ENCODE peak calls at places on chromosomes 11 and 22, in five cellular contexts. One of them, this sample, is unnamed.

GRCh38 chr11:68231598-68231997 is 18.5 kb upstream of the KMT5B start:
- DNase-seq in stimulated activated CD4-positive, alpha-beta T cell treated with anti-CD3 and anti-CD28 coated beads, Interleukin-4, amount 100 ng/mL, for 48 hours: no peak
- DNase-seq in astrocyte of the cerebellum: no peak
- DNase-seq in omental fat pad: no peak
- DNase-seq in posterior cingulate gyrus: no peak
- DNase-seq in this sample: no peak

GRCh38 chr11:114606003-114606801 is 10.6 kb upstream of the NXPE4 start:
- DNase-seq in stimulated activated CD4-positive, alpha-beta T cell treated with anti-CD3 and anti-CD28 coated beads, Interleukin-4, amount 100 ng/mL, for 48 hours: no peak
- DNase-seq in astrocyte of the cerebellum: no peak
- DNase-seq in omental fat pad: no peak
- DNase-seq in posterior cingulate gyrus: no peak
- DNase-seq in this sample: no peak

GRCh38 chr11:126088999-126089398 is 26.3 kb upstream of the CDON start:
- DNase-seq in stimulated activated CD4-positive, alpha-beta T cell treated with anti-CD3 and anti-CD28 coated beads, Interleukin-4, amount 100 ng/mL, for 48 hours: no peak
- DNase-seq in astrocyte of the cerebellum: no peak
- DNase-seq in omental fat pad: no peak
- DNase-seq in posterior cingulate gyrus: no peak
- DNase-seq in this sample: no peak

GRCh38 chr11:118295199-118295598 is 9.3 kb upstream of the CD3E start:
- DNase-seq in stimulated activated CD4-positive, alpha-beta T cell treated with anti-CD3 and anti-CD28 coated beads, Interleukin-4, amount 100 ng/mL, for 48 hours: no peak
- DNase-seq in astrocyte of the cerebellum: no peak
- DNase-seq in omental fat pad: no peak
- DNase-seq in posterior cingulate gyrus: no peak
- DNase-seq in this sample: no peak

GRCh38 chr11:34405079-34405858 is 33.5 kb upstream of the CAT start:
- DNase-seq in stimulated activated CD4-positive, alpha-beta T cell treated with anti-CD3 and anti-CD28 coated beads, Interleukin-4, amount 100 ng/mL, for 48 hours: no peak
- DNase-seq in astrocyte of the cerebellum: no peak
- DNase-seq in omental fat pad: no peak
- DNase-seq in posterior cingulate gyrus: no peak
- DNase-seq in this sample: no peak

GRCh38 chr11:107751082-107751481 is 39.2 kb upstream of the SLN start:
- DNase-seq in stimulated activated CD4-positive, alpha-beta T cell treated with anti-CD3 and anti-CD28 coated beads, Interleukin-4, amount 100 ng/mL, for 48 hours: no peak
- DNase-seq in astrocyte of the cerebellum: no peak
- DNase-seq in omental fat pad: no peak
- DNase-seq in posterior cingulate gyrus: no peak
- DNase-seq in this sample: no peak

GRCh38 chr11:111554532-111554931 is 14.0 kb downstream of the LAYN start:
- DNase-seq in stimulated activated CD4-positive, alpha-beta T cell treated with anti-CD3 and anti-CD28 coated beads, Interleukin-4, amount 100 ng/mL, for 48 hours: no peak
- DNase-seq in astrocyte of the cerebellum: no peak
- DNase-seq in omental fat pad: no peak
- DNase-seq in posterior cingulate gyrus: no peak
- DNase-seq in this sample: no peak

GRCh38 chr11:128451651-128452470 is 135.5 kb downstream of the ETS1 start:
- DNase-seq in stimulated activated CD4-positive, alpha-beta T cell treated with anti-CD3 and anti-CD28 coated beads, Interleukin-4, amount 100 ng/mL, for 48 hours: no peak
- DNase-seq in astrocyte of the cerebellum: peak; percentile 64
- DNase-seq in omental fat pad: no peak
- DNase-seq in posterior cingulate gyrus: peak; percentile 92
- DNase-seq in this sample: peak; percentile 41

GRCh38 chr11:124752471-124753100 is 531 bp upstream of the VSIG2 start:
- DNase-seq in stimulated activated CD4-positive, alpha-beta T cell treated with anti-CD3 and anti-CD28 coated beads, Interleukin-4, amount 100 ng/mL, for 48 hours: no peak
- DNase-seq in astrocyte of the cerebellum: no peak
- DNase-seq in omental fat pad: no peak
- DNase-seq in posterior cingulate gyrus: no peak
- DNase-seq in this sample: no peak

GRCh38 chr11:64490562-64491216 is 100.3 kb upstream of the SLC22A12 start:
- DNase-seq in stimulated activated CD4-positive, alpha-beta T cell treated with anti-CD3 and anti-CD28 coated beads, Interleukin-4, amount 100 ng/mL, for 48 hours: no peak
- DNase-seq in astrocyte of the cerebellum: no peak
- DNase-seq in omental fat pad: no peak
- DNase-seq in posterior cingulate gyrus: no peak
- DNase-seq in this sample: no peak

GRCh38 chr11:84800755-84801346 is 826.3 kb downstream of the DLG2 start:
- DNase-seq in stimulated activated CD4-positive, alpha-beta T cell treated with anti-CD3 and anti-CD28 coated beads, Interleukin-4, amount 100 ng/mL, for 48 hours: no peak
- DNase-seq in astrocyte of the cerebellum: peak; percentile 39
- DNase-seq in omental fat pad: no peak
- DNase-seq in posterior cingulate gyrus: no peak
- DNase-seq in this sample: no peak

GRCh38 chr11:62689421-62690183 is at the start of gene LRRN4CL:
- DNase-seq in stimulated activated CD4-positive, alpha-beta T cell treated with anti-CD3 and anti-CD28 coated beads, Interleukin-4, amount 100 ng/mL, for 48 hours: no peak
- DNase-seq in astrocyte of the cerebellum: peak; percentile 73
- DNase-seq in omental fat pad: peak; percentile 59
- DNase-seq in posterior cingulate gyrus: no peak
- DNase-seq in this sample: peak; percentile 71

GRCh38 chr11:83574516-83574915 is 288.3 kb upstream of the CCDC90B start:
- DNase-seq in stimulated activated CD4-positive, alpha-beta T cell treated with anti-CD3 and anti-CD28 coated beads, Interleukin-4, amount 100 ng/mL, for 48 hours: no peak
- DNase-seq in astrocyte of the cerebellum: no peak
- DNase-seq in omental fat pad: no peak
- DNase-seq in posterior cingulate gyrus: no peak
- DNase-seq in this sample: peak; percentile 33

GRCh38 chr11:129236850-129237249 is 44.7 kb upstream of the ARHGAP32 start:
- DNase-seq in stimulated activated CD4-positive, alpha-beta T cell treated with anti-CD3 and anti-CD28 coated beads, Interleukin-4, amount 100 ng/mL, for 48 hours: no peak
- DNase-seq in astrocyte of the cerebellum: no peak
- DNase-seq in omental fat pad: no peak
- DNase-seq in posterior cingulate gyrus: no peak
- DNase-seq in this sample: no peak

GRCh38 chr11:95505927-95506426 is 275.0 kb upstream of the SESN3 start:
- DNase-seq in stimulated activated CD4-positive, alpha-beta T cell treated with anti-CD3 and anti-CD28 coated beads, Interleukin-4, amount 100 ng/mL, for 48 hours: no peak
- DNase-seq in astrocyte of the cerebellum: peak; percentile 89
- DNase-seq in omental fat pad: no peak
- DNase-seq in posterior cingulate gyrus: no peak
- DNase-seq in this sample: no peak

GRCh38 chr11:65506316-65506769 is 7.5 kb downstream of the MALAT1 start:
- DNase-seq in stimulated activated CD4-positive, alpha-beta T cell treated with anti-CD3 and anti-CD28 coated beads, Interleukin-4, amount 100 ng/mL, for 48 hours: no peak
- DNase-seq in astrocyte of the cerebellum: no peak
- DNase-seq in omental fat pad: peak; percentile 30
- DNase-seq in posterior cingulate gyrus: no peak
- DNase-seq in this sample: no peak

GRCh38 chr22:18078329-18079041 is 695 bp downstream of the PEX26 start:
- DNase-seq in stimulated activated CD4-positive, alpha-beta T cell treated with anti-CD3 and anti-CD28 coated beads, Interleukin-4, amount 100 ng/mL, for 48 hours: peak; percentile 42
- DNase-seq in astrocyte of the cerebellum: no peak
- DNase-seq in omental fat pad: no peak
- DNase-seq in posterior cingulate gyrus: no peak
- DNase-seq in this sample: no peak

GRCh38 chr11:22199243-22199642 is 6.4 kb downstream of the ANO5 start:
- DNase-seq in stimulated activated CD4-positive, alpha-beta T cell treated with anti-CD3 and anti-CD28 coated beads, Interleukin-4, amount 100 ng/mL, for 48 hours: no peak
- DNase-seq in astrocyte of the cerebellum: no peak
- DNase-seq in omental fat pad: no peak
- DNase-seq in posterior cingulate gyrus: no peak
- DNase-seq in this sample: no peak

GRCh38 chr11:102564110-102564509 is 33.6 kb upstream of the MMP7 start:
- DNase-seq in stimulated activated CD4-positive, alpha-beta T cell treated with anti-CD3 and anti-CD28 coated beads, Interleukin-4, amount 100 ng/mL, for 48 hours: no peak
- DNase-seq in astrocyte of the cerebellum: no peak
- DNase-seq in omental fat pad: no peak
- DNase-seq in posterior cingulate gyrus: no peak
- DNase-seq in this sample: no peak

GRCh38 chr22:49883294-49883640 is 29.6 kb downstream of the ZBED4 start:
- DNase-seq in stimulated activated CD4-positive, alpha-beta T cell treated with anti-CD3 and anti-CD28 coated beads, Interleukin-4, amount 100 ng/mL, for 48 hours: no peak
- DNase-seq in astrocyte of the cerebellum: no peak
- DNase-seq in omental fat pad: no peak
- DNase-seq in posterior cingulate gyrus: no peak
- DNase-seq in this sample: peak; percentile 5

GRCh38 chr11:44729065-44729464 is 2.3 kb downstream of the TSPAN18 start:
- DNase-seq in stimulated activated CD4-positive, alpha-beta T cell treated with anti-CD3 and anti-CD28 coated beads, Interleukin-4, amount 100 ng/mL, for 48 hours: no peak
- DNase-seq in astrocyte of the cerebellum: no peak
- DNase-seq in omental fat pad: no peak
- DNase-seq in posterior cingulate gyrus: no peak
- DNase-seq in this sample: no peak

GRCh38 chr11:36288442-36289225 is 590 bp downstream of the COMMD9 start:
- DNase-seq in stimulated activated CD4-positive, alpha-beta T cell treated with anti-CD3 and anti-CD28 coated beads, Interleukin-4, amount 100 ng/mL, for 48 hours: no peak
- DNase-seq in astrocyte of the cerebellum: no peak
- DNase-seq in omental fat pad: no peak
- DNase-seq in posterior cingulate gyrus: no peak
- DNase-seq in this sample: no peak

GRCh38 chr22:29817724-29818123 is 20.4 kb downstream of the ASCC2 start:
- DNase-seq in stimulated activated CD4-positive, alpha-beta T cell treated with anti-CD3 and anti-CD28 coated beads, Interleukin-4, amount 100 ng/mL, for 48 hours: no peak
- DNase-seq in astrocyte of the cerebellum: no peak
- DNase-seq in omental fat pad: no peak
- DNase-seq in posterior cingulate gyrus: no peak
- DNase-seq in this sample: no peak

GRCh38 chr11:8094656-8095055 is 13.6 kb downstream of the TUB start:
- DNase-seq in stimulated activated CD4-positive, alpha-beta T cell treated with anti-CD3 and anti-CD28 coated beads, Interleukin-4, amount 100 ng/mL, for 48 hours: no peak
- DNase-seq in astrocyte of the cerebellum: no peak
- DNase-seq in omental fat pad: no peak
- DNase-seq in posterior cingulate gyrus: peak; percentile 62
- DNase-seq in this sample: no peak

GRCh38 chr11:9001736-9002135 is 2.1 kb downstream of the NRIP3 start:
- DNase-seq in stimulated activated CD4-positive, alpha-beta T cell treated with anti-CD3 and anti-CD28 coated beads, Interleukin-4, amount 100 ng/mL, for 48 hours: peak; percentile 43
- DNase-seq in astrocyte of the cerebellum: no peak
- DNase-seq in omental fat pad: no peak
- DNase-seq in posterior cingulate gyrus: no peak
- DNase-seq in this sample: peak; percentile 60

GRCh38 chr22:31229402-31230140 is 17.5 kb downstream of the LIMK2 start:
- DNase-seq in stimulated activated CD4-positive, alpha-beta T cell treated with anti-CD3 and anti-CD28 coated beads, Interleukin-4, amount 100 ng/mL, for 48 hours: no peak
- DNase-seq in astrocyte of the cerebellum: no peak
- DNase-seq in omental fat pad: no peak
- DNase-seq in posterior cingulate gyrus: no peak
- DNase-seq in this sample: no peak

GRCh38 chr11:88297320-88298263 is 39.9 kb downstream of the CTSC start:
- DNase-seq in stimulated activated CD4-positive, alpha-beta T cell treated with anti-CD3 and anti-CD28 coated beads, Interleukin-4, amount 100 ng/mL, for 48 hours: no peak
- DNase-seq in astrocyte of the cerebellum: peak; percentile 49
- DNase-seq in omental fat pad: no peak
- DNase-seq in posterior cingulate gyrus: no peak
- DNase-seq in this sample: no peak

GRCh38 chr11:77244277-77245014 is 57.0 kb downstream of the GDPD4 start:
- DNase-seq in stimulated activated CD4-positive, alpha-beta T cell treated with anti-CD3 and anti-CD28 coated beads, Interleukin-4, amount 100 ng/mL, for 48 hours: no peak
- DNase-seq in astrocyte of the cerebellum: peak; percentile 49
- DNase-seq in omental fat pad: no peak
- DNase-seq in posterior cingulate gyrus: no peak
- DNase-seq in this sample: peak; percentile 56

GRCh38 chr11:15229069-15229468 is 114.3 kb downstream of the INSC start:
- DNase-seq in stimulated activated CD4-positive, alpha-beta T cell treated with anti-CD3 and anti-CD28 coated beads, Interleukin-4, amount 100 ng/mL, for 48 hours: no peak
- DNase-seq in astrocyte of the cerebellum: no peak
- DNase-seq in omental fat pad: no peak
- DNase-seq in posterior cingulate gyrus: no peak
- DNase-seq in this sample: no peak

GRCh38 chr11:19861171-19861570 is 148.5 kb downstream of the NAV2 start:
- DNase-seq in stimulated activated CD4-positive, alpha-beta T cell treated with anti-CD3 and anti-CD28 coated beads, Interleukin-4, amount 100 ng/mL, for 48 hours: no peak
- DNase-seq in astrocyte of the cerebellum: no peak
- DNase-seq in omental fat pad: no peak
- DNase-seq in posterior cingulate gyrus: no peak
- DNase-seq in this sample: no peak

GRCh38 chr11:3225159-3225758 is 6.6 kb upstream of the MRGPRG start:
- DNase-seq in stimulated activated CD4-positive, alpha-beta T cell treated with anti-CD3 and anti-CD28 coated beads, Interleukin-4, amount 100 ng/mL, for 48 hours: no peak
- DNase-seq in astrocyte of the cerebellum: no peak
- DNase-seq in omental fat pad: no peak
- DNase-seq in posterior cingulate gyrus: peak; percentile 62
- DNase-seq in this sample: no peak

GRCh38 chr22:20026204-20026908 is 5.4 kb downstream of the TANGO2 start:
- DNase-seq in stimulated activated CD4-positive, alpha-beta T cell treated with anti-CD3 and anti-CD28 coated beads, Interleukin-4, amount 100 ng/mL, for 48 hours: no peak
- DNase-seq in astrocyte of the cerebellum: no peak
- DNase-seq in omental fat pad: no peak
- DNase-seq in posterior cingulate gyrus: peak; percentile 63
- DNase-seq in this sample: no peak

GRCh38 chr11:122850076-122850631 is 11.9 kb downstream of the CRTAM start:
- DNase-seq in stimulated activated CD4-positive, alpha-beta T cell treated with anti-CD3 and anti-CD28 coated beads, Interleukin-4, amount 100 ng/mL, for 48 hours: peak; percentile 16
- DNase-seq in astrocyte of the cerebellum: peak; percentile 38
- DNase-seq in omental fat pad: no peak
- DNase-seq in posterior cingulate gyrus: no peak
- DNase-seq in this sample: peak; percentile 35

GRCh38 chr11:63212742-63213141 is 30.7 kb downstream of the SLC22A25 start:
- DNase-seq in stimulated activated CD4-positive, alpha-beta T cell treated with anti-CD3 and anti-CD28 coated beads, Interleukin-4, amount 100 ng/mL, for 48 hours: no peak
- DNase-seq in astrocyte of the cerebellum: no peak
- DNase-seq in omental fat pad: no peak
- DNase-seq in posterior cingulate gyrus: no peak
- DNase-seq in this sample: no peak

GRCh38 chr22:27637604-27638003 is 164.0 kb downstream of the MN1 start:
- DNase-seq in stimulated activated CD4-positive, alpha-beta T cell treated with anti-CD3 and anti-CD28 coated beads, Interleukin-4, amount 100 ng/mL, for 48 hours: no peak
- DNase-seq in astrocyte of the cerebellum: no peak
- DNase-seq in omental fat pad: no peak
- DNase-seq in posterior cingulate gyrus: no peak
- DNase-seq in this sample: no peak